ENCODE peak calls at places on chromosomes 2 and 18, in nine cellular contexts. P is HepG2, V is HCT116, C is GM23338, J is MM.1S, N is PC-9, A is PC-3, B is mammary epithelial cell, Z is H9. I is an unnamed sample. For H4K20me1, the result is how much of the 10 kb centered on the place peaks cover.

GRCh38 chr2:73238149-73238548 is 4.0 kb downstream of the CCT7 start:
- DNase-seq in J (no peak), Z (no peak), P (no peak), B (no peak), V (no peak), A (no peak), N (no peak), C (peak), I (no peak)

GRCh38 chr2:236882931-236883330 is 202.8 kb upstream of the COPS8 start:
- DNase-seq in B (peak), V (no peak), P (no peak), Z (no peak), J (no peak), C (no peak), N (peak), A (peak), I (no peak)

GRCh38 chr2:46849080-46849715 is 66.4 kb downstream of the MCFD2 start:
- DNase-seq in Z (no peak), A (peak), V (no peak), C (no peak), P (peak), N (no peak), B (no peak), J (no peak), I (no peak)

GRCh38 chr2:86661333-86661732 is 37.7 kb upstream of the RNF103 start:
- DNase-seq in J (no peak), B (no peak), P (no peak), V (peak), C (peak), N (no peak), A (no peak), Z (no peak), I (peak)

GRCh38 chr2:124810132-124810531 is 785.0 kb downstream of the CNTNAP5 start:
- DNase-seq in C (peak), Z (peak), A (peak), P (peak), B (no peak), J (peak), N (peak), V (no peak), I (no peak)

GRCh38 chr2:215917953-215918620 is 95.3 kb downstream of the MREG start:
- DNase-seq in B (peak), A (peak), Z (no peak), V (no peak), N (peak), J (peak), C (no peak), P (no peak), I (no peak)

GRCh38 chr18:23209796-23210195 is 74.5 kb downstream of the CABLES1 start:
- DNase-seq in P (no peak), C (no peak), J (no peak), B (no peak), N (no peak), V (no peak), Z (no peak), A (no peak), I (no peak)

GRCh38 chr2:176581557-176582150 is 312.4 kb downstream of the MTX2 start:
- DNase-seq in V (no peak), Z (no peak), A (no peak), N (no peak), P (no peak), C (no peak), J (no peak), B (no peak), I (no peak)

GRCh38 chr2:200528228-200528627 is 2.2 kb downstream of the SGO2 start:
- DNase-seq in C (no peak), J (no peak), B (no peak), Z (no peak), A (no peak), N (no peak), V (no peak), P (no peak), I (no peak)

GRCh38 chr2:239272626-239273025 is 128.2 kb downstream of the HDAC4 start:
- DNase-seq in A (no peak), B (no peak), N (no peak), V (no peak), P (no peak), Z (no peak), J (no peak), C (no peak), I (no peak)

GRCh38 chr2:133166024-133166423 is 402.2 kb downstream of the NCKAP5 start:
- DNase-seq in V (no peak), B (no peak), A (peak), P (no peak), J (no peak), C (no peak), N (no peak), Z (no peak), I (no peak)

GRCh38 chr2:191056218-191056617 is 42.2 kb upstream of the STAT1 start:
- DNase-seq in J (no peak), P (no peak), C (no peak), N (no peak), Z (no peak), V (no peak), A (no peak), B (no peak), I (no peak)

GRCh38 chr2:197369228-197369945 is 58.8 kb upstream of the ANKRD44 start:
- DNase-seq in B (no peak), A (no peak), V (no peak), Z (no peak), C (no peak), J (no peak), P (no peak), N (no peak), I (no peak)

GRCh38 chr2:49770919-49771318 is 616.6 kb upstream of the FSHR start:
- DNase-seq in V (no peak), C (peak), B (peak), N (no peak), A (peak), J (no peak), P (peak), Z (peak), I (no peak)

GRCh38 chr2:239819974-239820555 is 205.1 kb downstream of the NDUFA10 start:
- DNase-seq in J (no peak), Z (peak), C (no peak), V (no peak), N (no peak), A (no peak), P (no peak), B (no peak), I (no peak)

GRCh38 chr2:74281141-74281540 is 62.1 kb downstream of the SLC4A5 start:
- DNase-seq in A (no peak), V (no peak), J (no peak), N (no peak), C (no peak), Z (no peak), B (no peak), P (no peak), I (no peak)

GRCh38 chr18:57764087-57764486 is 39.0 kb downstream of the ATP8B1 start:
- DNase-seq in B (no peak), N (no peak), J (no peak), V (no peak), Z (no peak), P (no peak), C (no peak), A (no peak), I (no peak)

GRCh38 chr2:18910843-18911242 is 321.5 kb upstream of the NT5C1B start:
- DNase-seq in B (peak), N (peak), V (peak), J (no peak), Z (no peak), P (no peak), C (peak), A (peak), I (no peak)

GRCh38 chr2:41937464-41937861 is 110.4 kb upstream of the PKDCC start:
- DNase-seq in B (no peak), N (no peak), P (no peak), V (no peak), A (peak), J (no peak), Z (peak), C (peak), I (no peak)

GRCh38 chr2:161090401-161090800 is 69.8 kb upstream of the TANK start:
- DNase-seq in V (no peak), A (no peak), J (peak), N (no peak), P (no peak), C (no peak), B (no peak), Z (no peak), I (no peak)

GRCh38 chr2:16063955-16064633 is 123.7 kb downstream of the MYCN start:
- DNase-seq in J (no peak), C (no peak), B (no peak), N (no peak), V (no peak), A (no peak), P (no peak), Z (no peak), I (no peak)

GRCh38 chr2:239234826-239235175 is 166.0 kb downstream of the HDAC4 start:
- DNase-seq in J (peak), V (no peak), A (no peak), N (no peak), Z (no peak), P (no peak), C (no peak), B (no peak), I (no peak)

GRCh38 chr18:30971338-30971956 is 71.1 kb downstream of the DSC3 start:
- DNase-seq in N (no peak), C (peak), P (peak), Z (no peak), V (peak), A (peak), J (peak), B (no peak), I (peak)

GRCh38 chr18:58385472-58385871 is 243.4 kb downstream of the ALPK2 start:
- DNase-seq in V (no peak), P (no peak), B (no peak), N (no peak), Z (peak), J (no peak), A (no peak), C (no peak), I (no peak)

GRCh38 chr2:16135196-16135912 is 195.0 kb downstream of the MYCN start:
- DNase-seq in C (no peak), P (no peak), N (no peak), J (no peak), V (no peak), B (peak), Z (no peak), A (no peak), I (no peak)

GRCh38 chr2:140882671-140883620 is 1247.9 kb downstream of the LRP1B start:
- DNase-seq in B (no peak), C (peak), Z (no peak), N (no peak), P (no peak), A (no peak), J (no peak), V (no peak), I (no peak)

GRCh38 chr2:26587966-26588365 is 53.2 kb downstream of the CIB4 start:
- DNase-seq in A (no peak), J (no peak), Z (peak), C (no peak), B (no peak), P (no peak), V (no peak), N (no peak), I (no peak)

GRCh38 chr18:22567794-22568193 is 150.1 kb upstream of the CTAGE1 start:
- DNase-seq in P (no peak), B (no peak), Z (no peak), J (no peak), A (no peak), N (no peak), C (peak), V (peak), I (peak)

GRCh38 chr2:120620025-120620793 is 115.5 kb upstream of the GLI2 start:
- DNase-seq in V (peak), C (no peak), J (no peak), B (peak), Z (no peak), N (peak), A (peak), P (no peak), I (no peak)

GRCh38 chr2:10859261-10859660 is 46.7 kb upstream of the PDIA6 start:
- DNase-seq in Z (no peak), C (no peak), J (no peak), P (no peak), N (no peak), B (no peak), V (no peak), A (no peak), I (no peak)

GRCh38 chr2:97936199-97936598 is 59.5 kb downstream of the TMEM131 start:
- DNase-seq in C (peak), J (peak), P (peak), A (peak), N (peak), B (no peak), Z (peak), V (peak), I (peak)

GRCh38 chr18:50649821-50650220 is 89.9 kb downstream of the MAPK4 start:
- DNase-seq in N (no peak), P (no peak), B (peak), C (no peak), V (no peak), A (no peak), Z (no peak), J (no peak), I (no peak)

GRCh38 chr2:7567646-7568045 is 650.4 kb downstream of the RNF144A start:
- DNase-seq in C (peak), Z (peak), J (peak), P (no peak), A (no peak), B (no peak), N (no peak), V (no peak), I (peak)

GRCh38 chr2:100416939-100417744 is at the start of gene CHST10:
- DNase-seq in J (peak), A (peak), Z (peak), V (no peak), C (peak), N (no peak), P (peak), B (peak), I (peak)

GRCh38 chr2:181552808-181553207 is 95.6 kb downstream of the ITGA4 start:
- DNase-seq in N (peak), J (no peak), C (no peak), B (peak), A (peak), Z (no peak), P (no peak), V (peak), I (no peak)

GRCh38 chr18:69564602-69565001 is 163.9 kb downstream of the DOK6 start:
- DNase-seq in Z (no peak), B (no peak), N (no peak), A (peak), V (no peak), C (no peak), J (no peak), P (no peak), I (no peak)

GRCh38 chr2:197075754-197076337 is 149.3 kb upstream of the PGAP1 start:
- DNase-seq in N (no peak), Z (no peak), B (no peak), P (peak), C (peak), J (no peak), V (no peak), A (peak), I (peak)

GRCh38 chr2:2743164-2743571 is 412.1 kb upstream of the MYT1L start:
- DNase-seq in V (no peak), P (no peak), J (no peak), B (peak), C (no peak), N (no peak), Z (no peak), A (peak), I (no peak)

GRCh38 chr2:84450288-84451227 is 8.5 kb downstream of the SUCLG1 start:
- DNase-seq in N (no peak), P (no peak), A (no peak), V (no peak), B (no peak), J (no peak), C (no peak), Z (no peak), I (no peak)
- H4K20me1 ChIP-seq in N (under half), P (under half), A (under half), V (under half), B (under half), J (under half), C (under half), Z (under half), I (under half)

GRCh38 chr2:1482253-1482675 is 69.0 kb downstream of the TPO start:
- DNase-seq in J (no peak), C (no peak), A (no peak), V (no peak), P (no peak), Z (no peak), N (no peak), B (no peak), I (no peak)

GRCh38 chr2:1482981-1483380 is 69.7 kb downstream of the TPO start:
- DNase-seq in N (no peak), C (no peak), V (no peak), J (no peak), P (no peak), Z (no peak), B (no peak), A (no peak), I (no peak)

GRCh38 chr2:1483551-1483950 is 70.3 kb downstream of the TPO start:
- DNase-seq in C (no peak), V (no peak), B (no peak), N (no peak), J (no peak), P (no peak), A (no peak), Z (no peak), I (no peak)

GRCh38 chr2:1480671-1481076 is 67.4 kb downstream of the TPO start:
- DNase-seq in Z (no peak), B (no peak), C (no peak), J (no peak), A (no peak), N (no peak), P (no peak), V (no peak), I (no peak)

GRCh38 chr2:1481406-1482252 is 68.4 kb downstream of the TPO start:
- DNase-seq in B (no peak), J (no peak), N (no peak), P (no peak), A (no peak), V (no peak), C (no peak), Z (no peak), I (no peak)
- H4K20me1 ChIP-seq in B (under half), J (under half), N (under half), P (under half), A (under half), V (under half), C (under half), Z (under half), I (under half)

GRCh38 chr18:75062297-75062886 is 146.5 kb downstream of the PTGR3 start:
- DNase-seq in V (no peak), N (no peak), B (no peak), A (no peak), Z (no peak), P (no peak), C (no peak), J (no peak), I (no peak)
- H4K20me1 ChIP-seq in V (under half), N (under half), B (under half), A (under half), Z (under half), P (under half), C (under half), J (under half), I (under half)

DNA sequence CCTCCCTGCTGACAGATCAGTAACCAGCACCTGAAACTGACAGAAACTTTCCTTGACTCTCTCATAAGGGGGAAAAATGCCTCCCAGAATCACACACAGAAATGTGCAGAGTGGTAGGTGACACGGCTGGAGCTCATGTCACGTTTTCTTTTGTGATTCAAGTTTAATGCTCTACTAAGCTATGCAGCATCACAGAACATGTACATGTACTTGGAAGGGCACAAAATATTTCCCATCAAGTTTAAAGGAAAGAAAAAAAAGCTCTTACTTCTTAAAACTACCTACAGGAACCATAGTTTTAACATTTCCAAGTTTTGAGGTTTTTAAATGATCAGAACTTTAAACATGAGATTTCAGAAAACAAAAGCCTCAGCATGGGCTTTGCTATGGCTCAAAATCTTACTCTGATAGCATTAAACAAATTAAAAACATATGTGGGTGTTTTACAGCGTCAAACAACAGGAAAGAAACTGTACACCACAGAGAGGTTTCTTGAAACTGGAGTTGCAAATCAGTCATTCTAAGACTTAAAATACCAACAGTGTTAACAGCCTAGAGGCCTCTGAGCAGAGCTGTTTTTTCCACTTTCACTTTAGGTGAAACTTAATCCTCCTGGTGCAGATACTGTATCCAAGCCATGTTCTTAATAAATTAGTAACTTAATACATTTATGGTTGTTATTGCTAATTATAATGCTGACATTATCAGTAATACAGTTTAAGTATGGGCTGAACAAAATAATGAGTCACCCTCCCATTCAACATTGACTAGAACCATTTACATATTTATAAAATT is 30.1 kb downstream of the MBP start:
- DNase-seq in P (no peak), N (peak), B (peak), J (peak), Z (no peak), C (no peak), A (peak), V (no peak), I (peak)
- H4K20me1 ChIP-seq in P (under half), N (under half), B (under half), J (under half), Z (under half), C (under half), A (under half), V (under half), I (under half)

DNA sequence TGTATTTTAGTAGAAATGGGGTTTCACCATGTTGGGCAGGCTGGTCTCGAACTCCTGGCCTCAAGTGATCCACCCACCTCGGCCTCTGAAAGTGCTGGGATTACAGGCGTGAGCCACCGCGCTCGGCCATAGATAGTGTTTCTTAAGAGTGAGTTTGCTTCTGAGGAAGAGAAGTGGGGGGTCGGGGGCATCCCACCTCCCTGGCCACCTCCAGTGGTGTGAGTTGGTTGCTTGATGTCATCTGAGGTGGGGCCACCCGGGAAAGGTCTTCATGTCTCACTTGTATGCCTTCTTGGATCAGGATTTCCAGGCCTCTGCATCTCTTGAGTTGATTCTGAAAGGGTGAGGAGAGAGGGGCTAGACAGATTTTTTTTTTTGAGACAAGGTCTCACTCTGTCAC is 57.1 kb downstream of the AGAP1 start:
- DNase-seq in Z (no peak), P (no peak), C (no peak), J (no peak), V (no peak), B (no peak), A (no peak), N (no peak), I (no peak)
- H4K20me1 ChIP-seq in Z (under half), P (under half), C (under half), J (under half), V (under half), B (under half), A (under half), N (half or more), I (under half)

GRCh38 chr2:88622307-88622706 is 5.0 kb downstream of the EIF2AK3 start:
- DNase-seq in N (no peak), C (no peak), A (no peak), J (no peak), P (no peak), Z (no peak), V (no peak), B (no peak), I (no peak)

GRCh38 chr2:88626171-88627054 is 851 bp downstream of the EIF2AK3 start:
- DNase-seq in A (peak), Z (peak), B (peak), N (no peak), C (peak), P (no peak), J (peak), V (no peak), I (peak)

GRCh38 chr2:88620015-88620414 is 7.2 kb downstream of the EIF2AK3 start:
- DNase-seq in A (no peak), C (no peak), N (no peak), J (no peak), B (no peak), V (no peak), P (no peak), Z (no peak), I (no peak)

GRCh38 chr2:88624477-88624876 is 2.8 kb downstream of the EIF2AK3 start:
- DNase-seq in V (no peak), A (no peak), C (no peak), N (no peak), P (no peak), J (no peak), Z (no peak), B (peak), I (no peak)

GRCh38 chr2:88621432-88621831 is 5.8 kb downstream of the EIF2AK3 start:
- DNase-seq in V (no peak), Z (no peak), J (no peak), C (no peak), B (no peak), P (no peak), N (no peak), A (no peak), I (no peak)
- H4K20me1 ChIP-seq in V (under half), Z (under half), J (under half), C (under half), B (under half), P (under half), N (under half), A (under half), I (under half)

GRCh38 chr2:127805491-127805890 is 5.5 kb downstream of the WDR33 start:
- DNase-seq in A (no peak), B (no peak), C (no peak), V (no peak), Z (no peak), P (no peak), J (peak), N (no peak), I (no peak)
- H4K20me1 ChIP-seq in A (half or more), B (under half), C (half or more), V (under half), Z (under half), P (half or more), J (half or more), N (half or more), I (under half)